ENCODE peak calls at places on chromosomes 12 and 14, in nine cellular contexts. One of them, this sample, is unnamed.

GRCh38 chr14:93892505-93892839 is 34.7 kb upstream of the FAM181A start:
- DNase-seq in thoracic aorta: no peak
- DNase-seq in caudate nucleus: no peak
- DNase-seq in HFF-Myc: no peak
- DNase-seq in A549: no peak
- DNase-seq in fibroblast of lung: no peak
- DNase-seq in lung microvascular endothelial cell: no peak
- DNase-seq in AG09309: no peak
- DNase-seq in GM10248: no peak
- DNase-seq in this sample: no peak

GRCh38 chr12:9669019-9669326 is 540 bp upstream of the CLEC2D start:
- DNase-seq in thoracic aorta: no peak
- DNase-seq in caudate nucleus: no peak
- DNase-seq in HFF-Myc: no peak
- DNase-seq in A549: no peak
- DNase-seq in fibroblast of lung: no peak
- DNase-seq in lung microvascular endothelial cell: no peak
- DNase-seq in AG09309: no peak
- DNase-seq in GM10248: no peak
- DNase-seq in this sample: no peak

GRCh38 chr12:90304231-90304630 is 595.6 kb upstream of the ATP2B1 start:
- DNase-seq in thoracic aorta: no peak
- DNase-seq in caudate nucleus: no peak
- DNase-seq in HFF-Myc: no peak
- DNase-seq in A549: no peak
- DNase-seq in fibroblast of lung: no peak
- DNase-seq in lung microvascular endothelial cell: no peak
- DNase-seq in AG09309: no peak
- DNase-seq in GM10248: no peak
- DNase-seq in this sample: no peak

GRCh38 chr14:72075649-72076334 is 143.6 kb downstream of the RGS6 start:
- DNase-seq in thoracic aorta: no peak
- DNase-seq in caudate nucleus: no peak
- DNase-seq in HFF-Myc: no peak
- DNase-seq in A549: no peak
- DNase-seq in fibroblast of lung: no peak
- DNase-seq in lung microvascular endothelial cell: no peak
- DNase-seq in AG09309: no peak
- DNase-seq in GM10248: no peak
- DNase-seq in this sample: no peak

GRCh38 chr12:54935235-54935951 is 49.2 kb downstream of the TESPA1 start:
- DNase-seq in thoracic aorta: no peak
- DNase-seq in caudate nucleus: no peak
- DNase-seq in HFF-Myc: peak; percentile 72
- DNase-seq in A549: peak; percentile 86
- DNase-seq in fibroblast of lung: peak; percentile 96
- DNase-seq in lung microvascular endothelial cell: peak; percentile 94
- DNase-seq in AG09309: peak; percentile 74
- DNase-seq in GM10248: peak; percentile 76
- DNase-seq in this sample: peak; percentile 94

GRCh38 chr12:19507823-19508222 is 68.5 kb downstream of the AEBP2 start:
- DNase-seq in thoracic aorta: no peak
- DNase-seq in caudate nucleus: no peak
- DNase-seq in HFF-Myc: peak; percentile 2
- DNase-seq in A549: no peak
- DNase-seq in fibroblast of lung: no peak
- DNase-seq in lung microvascular endothelial cell: peak; percentile 47
- DNase-seq in AG09309: no peak
- DNase-seq in GM10248: no peak
- DNase-seq in this sample: no peak

GRCh38 chr12:128549621-128550020 is 274.1 kb downstream of the SLC15A4 start:
- DNase-seq in thoracic aorta: no peak
- DNase-seq in caudate nucleus: no peak
- DNase-seq in HFF-Myc: no peak
- DNase-seq in A549: no peak
- DNase-seq in fibroblast of lung: no peak
- DNase-seq in lung microvascular endothelial cell: no peak
- DNase-seq in AG09309: no peak
- DNase-seq in GM10248: no peak
- DNase-seq in this sample: no peak

GRCh38 chr14:92568621-92569479 is 55.3 kb downstream of the RIN3 start:
- DNase-seq in thoracic aorta: no peak
- DNase-seq in caudate nucleus: no peak
- DNase-seq in HFF-Myc: no peak
- DNase-seq in A549: no peak
- DNase-seq in fibroblast of lung: no peak
- DNase-seq in lung microvascular endothelial cell: no peak
- DNase-seq in AG09309: no peak
- DNase-seq in GM10248: peak; percentile 77
- DNase-seq in this sample: no peak

GRCh38 chr12:84276215-84276614 is 636.4 kb downstream of the SLC6A15 start:
- DNase-seq in thoracic aorta: no peak
- DNase-seq in caudate nucleus: no peak
- DNase-seq in HFF-Myc: peak; percentile 9
- DNase-seq in A549: no peak
- DNase-seq in fibroblast of lung: no peak
- DNase-seq in lung microvascular endothelial cell: no peak
- DNase-seq in AG09309: no peak
- DNase-seq in GM10248: no peak
- DNase-seq in this sample: no peak

GRCh38 chr12:124852911-124853441 is 10.7 kb downstream of the SCARB1 start:
- DNase-seq in thoracic aorta: no peak
- DNase-seq in caudate nucleus: no peak
- DNase-seq in HFF-Myc: no peak
- DNase-seq in A549: no peak
- DNase-seq in fibroblast of lung: no peak
- DNase-seq in lung microvascular endothelial cell: no peak
- DNase-seq in AG09309: no peak
- DNase-seq in GM10248: no peak
- DNase-seq in this sample: no peak

GRCh38 chr12:131009595-131010270 is 56.0 kb downstream of the ADGRD1 start:
- DNase-seq in thoracic aorta: no peak
- DNase-seq in caudate nucleus: no peak
- DNase-seq in HFF-Myc: no peak
- DNase-seq in A549: no peak
- DNase-seq in fibroblast of lung: no peak
- DNase-seq in lung microvascular endothelial cell: no peak
- DNase-seq in AG09309: no peak
- DNase-seq in GM10248: no peak
- DNase-seq in this sample: no peak

GRCh38 chr14:52856139-52856538 is 64.7 kb upstream of the GNPNAT1 start:
- DNase-seq in thoracic aorta: no peak
- DNase-seq in caudate nucleus: no peak
- DNase-seq in HFF-Myc: no peak
- DNase-seq in A549: no peak
- DNase-seq in fibroblast of lung: peak; percentile 80
- DNase-seq in lung microvascular endothelial cell: no peak
- DNase-seq in AG09309: no peak
- DNase-seq in GM10248: no peak
- DNase-seq in this sample: no peak

GRCh38 chr14:65412881-65413738 is 580 bp downstream of the FUT8 start:
- DNase-seq in thoracic aorta: peak; percentile 3
- DNase-seq in caudate nucleus: peak; percentile 67
- DNase-seq in HFF-Myc: no peak
- DNase-seq in A549: peak; percentile 44
- DNase-seq in fibroblast of lung: peak; percentile 76
- DNase-seq in lung microvascular endothelial cell: peak; percentile 82
- DNase-seq in AG09309: no peak
- DNase-seq in GM10248: no peak
- DNase-seq in this sample: peak; percentile 48

GRCh38 chr14:91271639-91272038 is 27.1 kb upstream of the GPR68 start:
- DNase-seq in thoracic aorta: no peak
- DNase-seq in caudate nucleus: no peak
- DNase-seq in HFF-Myc: no peak
- DNase-seq in A549: no peak
- DNase-seq in fibroblast of lung: no peak
- DNase-seq in lung microvascular endothelial cell: no peak
- DNase-seq in AG09309: no peak
- DNase-seq in GM10248: no peak
- DNase-seq in this sample: no peak

GRCh38 chr14:55430024-55430690 is 10.3 kb downstream of the TBPL2 start:
- DNase-seq in thoracic aorta: peak; percentile 19
- DNase-seq in caudate nucleus: no peak
- DNase-seq in HFF-Myc: peak; percentile 72
- DNase-seq in A549: peak; percentile 64
- DNase-seq in fibroblast of lung: peak; percentile 73
- DNase-seq in lung microvascular endothelial cell: peak; percentile 86
- DNase-seq in AG09309: peak; percentile 63
- DNase-seq in GM10248: peak; percentile 65
- DNase-seq in this sample: peak; percentile 97

This sample was measured in PC-3.